ENCODE peak calls at places on chromosome 3, in eight cellular contexts. P is activated CD4-positive, alpha-beta T cell treated with anti-CD3 and anti-CD28 coated beads for 24 hours; Z is Peyer's patch; L is stimulated activated CD4-positive, alpha-beta T cell treated with anti-CD3 and anti-CD28 coated beads, Interleukin-15, amount 100 ng/mL, for 1 hour; G is sciatic nerve; T is MV-4-11; E is HT1080; J is CD8-positive, alpha-beta T cell. O is an unnamed sample.

GRCh38 chr3:24299236-24299635 is 195.4 kb downstream of the THRB start:
- DNase-seq in P (no peak), Z (no peak), L (no peak), G (no peak), T (no peak), E (no peak), J (no peak), O (peak; percentile 70)

GRCh38 chr3:124516333-124516732 is 213.9 kb upstream of the UMPS start:
- DNase-seq in P (no peak), Z (no peak), L (no peak), G (no peak), T (no peak), E (no peak), J (no peak), O (no peak)

GRCh38 chr3:195240939-195241338 is 30.0 kb downstream of the XXYLT1 start:
- DNase-seq in P (no peak), Z (no peak), L (no peak), G (no peak), T (no peak), E (no peak), J (no peak), O (no peak)

GRCh38 chr3:129122697-129123055 is 1.1 kb upstream of the RAB43 start:
- DNase-seq in P (no peak), Z (no peak), L (no peak), G (no peak), T (peak; percentile 46), E (no peak), J (no peak), O (peak; percentile 15)

GRCh38 chr3:193719735-193720134 is 126.7 kb downstream of the OPA1 start:
- DNase-seq in P (no peak), Z (no peak), L (no peak), G (no peak), T (no peak), E (no peak), J (no peak), O (no peak)

GRCh38 chr3:157913751-157914150 is 192.5 kb downstream of the SHOX2 start:
- DNase-seq in P (no peak), Z (no peak), L (no peak), G (no peak), T (peak; percentile 18), E (no peak), J (no peak), O (no peak)

GRCh38 chr3:65412591-65412990 is 626.1 kb downstream of the MAGI1 start:
- DNase-seq in P (no peak), Z (no peak), L (no peak), G (no peak), T (no peak), E (peak; percentile 23), J (no peak), O (no peak)

GRCh38 chr3:23748398-23749110 is 57.2 kb upstream of the UBE2E1 start:
- DNase-seq in P (no peak), Z (no peak), L (no peak), G (no peak), T (peak; percentile 98), E (no peak), J (no peak), O (peak; percentile 50)

GRCh38 chr3:175431396-175431795 is 572.3 kb downstream of the NAALADL2 start:
- DNase-seq in P (no peak), Z (no peak), L (no peak), G (no peak), T (no peak), E (no peak), J (no peak), O (peak; percentile 47)

GRCh38 chr3:116102037-116102436 is 343.2 kb downstream of the LSAMP start:
- DNase-seq in P (no peak), Z (no peak), L (no peak), G (no peak), T (no peak), E (no peak), J (no peak), O (no peak)

GRCh38 chr3:99997293-99997692 is 117.0 kb downstream of the FILIP1L start:
- DNase-seq in P (no peak), Z (no peak), L (no peak), G (no peak), T (no peak), E (no peak), J (no peak), O (no peak)

GRCh38 chr3:50655009-50655830 is 19.5 kb upstream of the DOCK3 start:
- DNase-seq in P (no peak), Z (no peak), L (no peak), G (no peak), T (peak; percentile 47), E (peak; percentile 45), J (no peak), O (peak; percentile 29)

GRCh38 chr3:69110941-69111546 is 11.4 kb downstream of the LMOD3 start:
- DNase-seq in P (no peak), Z (no peak), L (no peak), G (no peak), T (no peak), E (no peak), J (no peak), O (no peak)

GRCh38 chr3:179681492-179682263 is 28.8 kb downstream of the USP13 start:
- DNase-seq in P (no peak), Z (no peak), L (no peak), G (no peak), T (no peak), E (no peak), J (no peak), O (no peak)